ENCODE peak calls at places on chromosome 22, in four cellular contexts. N, Y, F and H are unnamed samples.

GRCh38 chr22:23786752-23787599 is at the start of gene SMARCB1:
- DNase-seq in N (peak), Y (peak), F (peak), H (no peak)

GRCh38 chr22:41576877-41577276 is 12.8 kb downstream of the PMM1 start:
- DNase-seq in N (peak), Y (peak), F (peak), H (no peak)

GRCh38 chr22:23458663-23459541 is 121.2 kb downstream of the IGLL1 start:
- DNase-seq in N (no peak), Y (no peak), F (no peak), H (no peak)

GRCh38 chr22:41411021-41411851 is 29.5 kb downstream of the TEF start:
- DNase-seq in N (no peak), Y (no peak), F (no peak), H (no peak)

GRCh38 chr22:20509344-20510047 is 2.1 kb downstream of the MED15 start:
- DNase-seq in N (peak), Y (peak), F (peak), H (no peak)

GRCh38 chr22:21754523-21755128 is 19.0 kb upstream of the YPEL1 start:
- DNase-seq in N (no peak), Y (no peak), F (peak), H (no peak)

GRCh38 chr22:35313311-35314121 is 13.8 kb downstream of the TOM1 start:
- DNase-seq in N (peak), Y (peak), F (no peak), H (no peak)

GRCh38 chr22:19770349-19771220 is 10.0 kb downstream of the TBX1 start:
- DNase-seq in N (no peak), Y (no peak), F (no peak), H (no peak)

GRCh38 chr22:44448271-44448780 is 49.7 kb downstream of the RTL6 start:
- DNase-seq in N (peak), Y (no peak), F (no peak), H (no peak)

GRCh38 chr22:39388261-39389011 is 11.1 kb upstream of the TAB1 start:
- DNase-seq in N (peak), Y (peak), F (peak), H (no peak)

GRCh38 chr22:43151251-43152000 is at the start of gene TSPO:
- DNase-seq in N (peak), Y (no peak), F (peak), H (no peak)

GRCh38 chr22:44097263-44098020 is 73.3 kb downstream of the PARVB start:
- DNase-seq in N (no peak), Y (no peak), F (no peak), H (no peak)

DNA sequence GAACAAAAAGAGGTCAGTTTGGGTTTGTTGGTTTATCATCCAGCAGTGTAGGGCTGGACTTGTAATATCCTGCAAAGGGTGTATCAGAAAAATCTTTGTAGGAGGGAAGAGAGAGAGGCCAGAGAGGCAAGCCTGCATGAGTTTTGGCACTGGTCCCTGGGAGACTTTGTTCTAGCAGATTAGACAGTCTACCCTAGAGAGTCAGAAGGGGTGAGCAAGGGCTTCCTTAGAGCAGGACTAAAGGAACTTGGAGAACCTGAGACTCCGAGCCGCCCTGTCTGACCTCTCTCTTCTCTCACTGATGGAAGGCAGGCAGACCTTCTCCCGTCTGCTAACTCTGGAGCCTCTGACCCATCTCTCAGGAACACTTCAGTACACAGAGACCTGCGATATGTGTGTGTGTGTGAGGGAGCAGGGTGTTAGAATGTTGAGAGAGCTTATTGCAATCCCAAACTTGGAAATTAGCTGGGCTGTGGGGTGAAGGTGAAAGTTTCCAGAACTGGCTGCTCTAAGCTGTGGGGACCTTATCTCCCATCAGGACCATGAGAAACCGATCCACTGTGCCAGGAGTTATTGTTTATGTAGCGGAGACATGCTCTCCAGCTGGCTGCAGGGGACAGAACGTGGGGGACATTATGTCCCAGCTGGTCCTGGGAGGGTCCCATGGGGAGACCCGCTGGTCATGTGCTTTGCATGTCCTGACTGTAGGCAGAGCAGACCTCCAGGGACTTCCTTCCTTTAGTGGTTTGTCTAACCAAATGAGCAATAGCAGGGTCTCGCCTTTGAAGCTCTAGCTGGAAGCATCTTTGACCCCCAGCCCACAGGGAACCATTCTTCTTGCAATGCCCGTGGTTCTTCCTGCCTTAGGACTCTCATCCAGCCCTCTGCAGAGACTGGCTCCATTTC is 51.1 kb downstream of the TIMP3 start:
- DNase-seq in N (no peak), Y (no peak), F (no peak), H (no peak)
- H3K27ac ChIP-seq in N (no peak), Y (no peak), F (no peak), H (no peak)

GRCh38 chr22:45897736-45898135 is 79.2 kb downstream of the WNT7B start:
- DNase-seq in N (no peak), Y (no peak), F (no peak), H (no peak)
- TF ChIP-seq ESRRA in N (no peak), Y (no peak), F (no peak), H (no peak)

GRCh38 chr22:38068641-38069371 is 11.6 kb downstream of the PICK1 start:
- DNase-seq in N (no peak), Y (no peak), F (no peak), H (no peak)
- H3K27ac ChIP-seq in N (no peak), Y (no peak), F (no peak), H (no peak)

DNA sequence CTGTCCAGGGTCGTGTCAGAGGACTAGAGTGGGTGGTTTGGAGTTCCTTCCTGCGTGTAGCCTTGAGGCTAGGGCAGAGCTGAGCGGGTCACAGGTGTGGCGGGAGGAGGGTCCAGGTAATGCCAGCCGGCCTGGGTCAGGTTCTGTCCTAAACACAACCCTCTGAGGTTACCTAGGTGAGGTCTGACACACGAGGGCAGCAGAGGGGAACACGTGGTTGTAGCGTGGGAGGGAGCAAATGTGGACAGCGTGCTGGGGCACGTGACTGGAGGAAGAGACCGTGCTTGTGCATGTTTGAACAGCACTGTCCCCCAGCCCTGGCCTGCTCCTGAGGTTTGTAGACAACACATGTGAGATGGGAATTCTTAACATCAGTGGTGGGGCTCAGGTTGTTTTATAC is 13.1 kb downstream of the MOV10L1 start:
- DNase-seq in N (peak), Y (peak), F (peak), H (no peak)
- TF ChIP-seq ESRRA in N (no peak), Y (no peak), F (no peak), H (no peak)

DNA sequence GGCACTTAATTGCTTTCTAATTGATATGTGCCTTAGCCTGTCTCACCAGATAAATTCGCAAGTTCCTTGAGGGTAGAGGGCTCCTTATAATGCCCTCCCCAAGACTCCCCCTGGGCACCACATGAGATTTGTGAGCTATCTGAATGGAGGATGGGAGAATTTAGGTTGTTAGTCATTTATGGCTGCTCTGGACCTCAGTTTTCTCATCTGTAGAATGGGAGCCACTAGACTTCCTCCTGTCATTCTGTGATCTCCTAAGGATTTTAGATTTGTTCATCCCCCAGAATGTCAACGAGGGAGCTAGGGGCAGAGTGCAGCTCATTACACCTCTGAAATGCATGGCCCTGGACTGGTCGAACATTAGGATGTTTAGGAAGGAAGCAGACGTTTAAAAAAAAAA is 294.6 kb downstream of the MIAT start:
- DNase-seq in N (no peak), Y (no peak), F (no peak), H (no peak)
- H3K27ac ChIP-seq in N (no peak), Y (no peak), F (no peak), H (no peak)